ENCODE peak calls at places on chromosome 12, in nine cellular contexts. U, X, Y, J, P, I, E, G and Z are unnamed samples.

GRCh38 chr12:93025145-93026103 is 96.3 kb upstream of the EEA1 start:
- DNase-seq in U (peak; percentile 74), X (peak; percentile 72), Y (no peak), J (no peak), P (peak; percentile 66), I (peak; percentile 76), E (no peak), G (no peak), Z (peak; percentile 61)

GRCh38 chr12:20950248-20950647 is 139.7 kb downstream of the SLCO1B3 start:
- DNase-seq in U (peak; percentile 41), X (peak; percentile 58), Y (no peak), J (no peak), P (peak; percentile 18), I (peak; percentile 44), E (no peak), G (no peak), Z (peak; percentile 24)

GRCh38 chr12:109759076-109759420 is 45.4 kb downstream of the FAM222A start:
- DNase-seq in U (no peak), X (no peak), Y (peak; percentile 23), J (peak; percentile 3), P (no peak), I (no peak), E (no peak), G (no peak), Z (no peak)

GRCh38 chr12:52735106-52735505 is 31.8 kb upstream of the KRT77 start:
- DNase-seq in U (no peak), X (no peak), Y (no peak), J (no peak), P (no peak), I (no peak), E (no peak), G (no peak), Z (no peak)

GRCh38 chr12:87112946-87113345 is 856.8 kb upstream of the MGAT4C start:
- DNase-seq in U (peak; percentile 80), X (peak; percentile 93), Y (no peak), J (no peak), P (no peak), I (no peak), E (no peak), G (no peak), Z (no peak)

GRCh38 chr12:6229823-6230222 is 29.6 kb downstream of the CD9 start:
- DNase-seq in U (peak; percentile 85), X (peak; percentile 76), Y (peak; percentile 80), J (no peak), P (peak; percentile 58), I (peak; percentile 91), E (peak; percentile 79), G (no peak), Z (peak; percentile 59)

GRCh38 chr12:47155457-47156166 is 75.9 kb upstream of the AMIGO2 start:
- DNase-seq in U (peak; percentile 20), X (no peak), Y (no peak), J (no peak), P (peak; percentile 43), I (peak; percentile 30), E (no peak), G (no peak), Z (no peak)

GRCh38 chr12:50932787-50933280 is 19.5 kb upstream of the HIGD1C start:
- DNase-seq in U (peak; percentile 26), X (no peak), Y (no peak), J (no peak), P (no peak), I (no peak), E (no peak), G (no peak), Z (no peak)

DNA sequence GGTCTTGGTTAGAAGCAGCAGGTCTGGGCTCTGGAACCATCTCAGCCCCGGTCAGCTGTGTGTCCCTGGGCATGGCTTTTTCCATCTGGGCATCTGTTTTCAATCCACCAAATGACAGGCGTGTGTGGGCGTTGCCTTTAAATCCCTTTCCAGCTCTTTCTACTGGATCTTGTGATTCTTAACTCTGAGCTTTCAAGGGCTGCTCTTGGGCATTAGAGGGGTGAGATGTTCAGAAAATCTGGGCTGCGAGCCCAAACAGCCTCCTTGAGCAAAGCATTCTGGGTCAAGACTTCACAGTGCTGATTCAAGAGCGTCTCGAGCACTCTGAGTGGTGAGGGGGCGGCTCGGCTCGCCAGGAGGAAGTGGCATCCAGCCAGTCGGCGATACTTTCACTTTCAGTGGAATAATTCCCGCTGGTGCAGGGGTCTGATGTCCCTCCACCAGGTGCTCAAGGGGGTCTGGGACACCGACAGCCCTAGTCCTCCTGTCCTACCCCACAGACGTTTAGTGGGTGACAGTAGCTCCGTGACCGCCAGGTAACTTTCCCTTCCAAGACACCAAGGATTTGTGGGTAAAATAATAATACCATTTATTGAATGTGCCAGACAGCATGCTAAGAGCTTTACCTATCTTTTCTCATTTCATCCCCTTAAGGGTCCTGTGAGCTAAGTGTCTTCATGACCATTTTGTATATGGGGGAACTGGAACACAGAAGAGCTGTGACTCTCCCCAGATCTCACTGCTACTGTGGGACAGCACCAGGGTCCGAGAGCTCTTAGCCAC is 114.0 kb downstream of the PLXNC1 start:
- DNase-seq in U (peak; percentile 74), X (peak; percentile 62), Y (peak; percentile 88), J (no peak), P (peak; percentile 91), I (peak; percentile 92), E (peak; percentile 93), G (peak; percentile 95), Z (peak; percentile 72)
- H3K4me3 ChIP-seq in U (peak overlapping the region; percentile 65), X (peak overlapping the region; percentile 77), Y (peak overlapping the region; percentile 73), J (no peak overlapping the region), P (peak overlapping the region; percentile 52), I (peak overlapping the region; percentile 33), E (peak overlapping the region; percentile 43), G (peak overlapping the region; percentile 47), Z (peak overlapping the region; percentile 31)

DNA sequence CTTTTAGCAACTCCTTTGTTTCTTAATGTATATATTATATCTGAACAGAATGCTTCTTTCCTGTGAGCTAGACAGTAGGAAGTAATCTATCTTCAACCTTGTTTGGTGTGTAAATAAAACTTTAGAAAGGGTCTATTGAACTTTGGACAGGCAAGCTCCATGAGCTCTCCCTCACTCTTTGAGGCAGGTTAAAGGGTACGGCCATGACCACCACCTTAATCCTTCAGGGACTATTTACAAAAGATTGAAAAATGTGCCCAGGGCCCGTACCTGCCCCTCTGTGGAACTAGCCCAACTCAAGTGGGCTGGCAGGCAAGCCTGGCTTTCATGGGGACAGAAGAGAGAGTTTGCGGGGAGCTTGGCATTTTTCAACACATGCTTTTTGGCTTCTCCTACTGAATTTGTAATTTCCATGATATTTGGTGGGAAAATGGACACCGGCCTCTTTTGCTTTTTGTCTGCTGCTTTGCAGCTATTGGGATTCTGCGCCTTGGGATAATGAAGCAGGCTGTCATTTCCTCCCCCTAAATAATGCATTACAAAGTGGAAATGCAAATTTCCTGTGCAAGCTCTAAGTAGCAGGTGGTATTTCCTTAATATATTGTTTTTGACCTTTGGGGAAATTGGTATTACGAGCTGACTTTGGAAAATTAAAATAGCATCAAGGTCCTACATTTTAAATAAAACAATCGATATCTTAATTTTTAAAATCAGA is 106.0 kb downstream of the HMGA2 start:
- DNase-seq in U (no peak), X (no peak), Y (no peak), J (no peak), P (no peak), I (no peak), E (no peak), G (no peak), Z (no peak)
- TF ChIP-seq CTCF in U (no peak), X (no peak), Y (no peak), J (no peak), P (no peak), I (no peak), E (no peak), G (no peak), Z (no peak)

GRCh38 chr12:101799774-101800173 is 31.0 kb downstream of the GNPTAB start:
- DNase-seq in U (no peak), X (no peak), Y (no peak), J (no peak), P (no peak), I (no peak), E (no peak), G (no peak), Z (no peak)

GRCh38 chr12:101806280-101806679 is 24.5 kb downstream of the GNPTAB start:
- DNase-seq in U (no peak), X (no peak), Y (no peak), J (no peak), P (no peak), I (no peak), E (no peak), G (no peak), Z (no peak)

GRCh38 chr12:101802486-101802885 is 28.3 kb downstream of the GNPTAB start:
- DNase-seq in U (no peak), X (no peak), Y (no peak), J (no peak), P (no peak), I (no peak), E (no peak), G (no peak), Z (no peak)

GRCh38 chr12:101804409-101804808 is 26.4 kb downstream of the GNPTAB start:
- DNase-seq in U (no peak), X (no peak), Y (no peak), J (no peak), P (no peak), I (no peak), E (no peak), G (no peak), Z (no peak)

DNA sequence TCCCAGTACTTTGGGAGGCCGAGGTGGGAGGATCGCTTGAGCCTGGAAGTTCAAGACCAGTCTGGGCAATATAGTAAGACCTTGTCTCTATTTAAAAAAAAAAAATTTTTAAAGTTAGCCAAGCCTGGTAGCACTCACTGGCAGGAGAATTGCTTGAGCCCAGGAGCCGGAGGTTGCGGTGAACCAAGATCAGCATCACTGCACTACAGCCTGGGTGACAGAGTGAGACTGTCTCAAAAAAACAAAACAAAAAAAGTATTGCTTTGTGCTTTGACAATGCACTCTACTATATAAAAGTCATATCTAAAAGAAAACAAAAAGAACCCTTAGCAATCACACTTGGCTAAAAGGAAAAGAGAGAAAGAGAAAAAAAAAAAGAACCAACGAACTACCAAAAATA is 26.8 kb downstream of the GNPTAB start:
- DNase-seq in U (no peak), X (no peak), Y (no peak), J (no peak), P (no peak), I (no peak), E (no peak), G (no peak), Z (no peak)
- H3K4me3 ChIP-seq in U (no peak overlapping the region), X (no peak overlapping the region), Y (no peak overlapping the region), J (no peak overlapping the region), P (no peak overlapping the region), I (no peak overlapping the region), E (no peak overlapping the region), G (no peak overlapping the region), Z (no peak overlapping the region)

GRCh38 chr12:26062006-26062405 is 62.8 kb downstream of the BHLHE41 start:
- DNase-seq in U (no peak), X (no peak), Y (no peak), J (no peak), P (no peak), I (no peak), E (no peak), G (no peak), Z (no peak)

GRCh38 chr12:26058818-26059217 is 66.0 kb downstream of the BHLHE41 start:
- DNase-seq in U (no peak), X (no peak), Y (no peak), J (no peak), P (no peak), I (no peak), E (no peak), G (no peak), Z (no peak)

GRCh38 chr12:26056335-26056734 is 68.5 kb downstream of the BHLHE41 start:
- DNase-seq in U (peak; percentile 69), X (peak; percentile 94), Y (no peak), J (no peak), P (peak; percentile 53), I (peak; percentile 65), E (no peak), G (no peak), Z (no peak)

GRCh38 chr12:26055087-26055486 is 69.8 kb downstream of the BHLHE41 start:
- DNase-seq in U (no peak), X (no peak), Y (no peak), J (no peak), P (no peak), I (no peak), E (no peak), G (no peak), Z (no peak)

DNA sequence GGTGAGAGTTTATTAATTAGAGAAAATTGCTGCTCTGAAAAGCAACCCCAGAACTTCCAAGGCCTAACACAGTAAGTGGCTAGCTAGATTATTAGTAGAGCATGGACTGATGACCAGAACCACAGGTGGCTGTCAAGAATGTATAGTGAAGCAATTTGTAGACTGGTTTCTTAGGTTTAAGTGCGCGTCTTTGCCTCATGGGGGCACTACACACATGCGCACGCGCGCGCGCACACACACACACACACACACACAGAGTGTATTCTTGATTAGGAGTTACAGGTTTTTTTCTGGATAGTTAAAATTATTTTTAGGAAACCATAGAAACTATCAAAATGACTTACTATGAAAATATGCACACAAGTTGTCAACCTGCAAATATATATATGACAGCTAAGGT is 66.5 kb downstream of the BHLHE41 start:
- DNase-seq in U (no peak), X (peak; percentile 16), Y (no peak), J (no peak), P (no peak), I (no peak), E (no peak), G (no peak), Z (no peak)
- TF ChIP-seq CTCF in U (no peak), X (peak; percentile 61), Y (no peak), J (peak; percentile 13), P (peak; percentile 27), I (peak; percentile 5), E (no peak), G (no peak), Z (no peak)